ENCODE peak calls at places on chromosomes 13 and 19, in four cellular contexts. V is spleen, K is tibial artery, R is kidney epithelial cell. W is an unnamed sample.

GRCh38 chr13:98476538-98476966 is 100.4 kb downstream of the STK24 start:
- DNase-seq in V (peak; percentile 92), R (peak; percentile 79), K (no peak), W (no peak)

GRCh38 chr19:1407662-1408299 is 395 bp downstream of the DAZAP1 start:
- DNase-seq in R (no peak), K (peak; percentile 75), V (peak; percentile 93), W (no peak)

GRCh38 chr19:1619703-1620102 is 14.4 kb upstream of the UQCR11 start:
- DNase-seq in K (no peak), R (no peak), V (no peak), W (no peak)

GRCh38 chr19:1113986-1114483 is 10.2 kb downstream of the GPX4 start:
- DNase-seq in R (no peak), V (peak; percentile 81), K (no peak), W (no peak)

GRCh38 chr13:64675256-64675892 is 2554.8 kb downstream of the PCDH9 start:
- DNase-seq in R (no peak), K (no peak), V (no peak), W (no peak)

GRCh38 chr13:38656699-38657098 is 30.2 kb upstream of the FREM2 start:
- DNase-seq in K (no peak), V (no peak), R (no peak), W (no peak)

GRCh38 chr19:43789029-43789428 is 8.3 kb upstream of the KCNN4 start:
- DNase-seq in V (no peak), R (no peak), K (no peak), W (no peak)

GRCh38 chr19:58476498-58477015 is 405 bp downstream of the ZNF446 start:
- DNase-seq in K (no peak), V (no peak), R (no peak), W (no peak)

GRCh38 chr13:114200673-114201005 is 21.6 kb downstream of the CFAP97D2 start:
- DNase-seq in V (no peak), K (no peak), R (no peak), W (no peak)

GRCh38 chr13:29683041-29683440 is 87.6 kb upstream of the SLC7A1 start:
- DNase-seq in K (no peak), R (no peak), V (no peak), W (no peak)

GRCh38 chr13:36059366-36059765 is 71.8 kb downstream of the DCLK1 start:
- DNase-seq in R (no peak), V (no peak), K (no peak), W (no peak)

GRCh38 chr19:48501446-48501960 is 10.1 kb downstream of the LMTK3 start:
- DNase-seq in K (peak; percentile 61), R (no peak), V (no peak), W (no peak)

GRCh38 chr13:44306401-44307192 is 67.0 kb upstream of the SERP2 start:
- DNase-seq in R (peak; percentile 98), V (no peak), K (peak; percentile 86), W (peak; percentile 61)

GRCh38 chr13:46341112-46341711 is 45.8 kb downstream of the RUBCNL start:
- DNase-seq in V (no peak), K (no peak), R (peak; percentile 79), W (peak; percentile 57)

GRCh38 chr13:65292488-65292901 is 1937.6 kb downstream of the PCDH9 start:
- DNase-seq in V (no peak), R (no peak), K (no peak), W (no peak)

GRCh38 chr19:28170066-28170465 is 1042.9 kb downstream of the UQCRFS1 start:
- DNase-seq in K (no peak), R (no peak), V (no peak), W (no peak)

GRCh38 chr13:78978381-78978998 is 319.5 kb upstream of the OBI1 start:
- DNase-seq in V (no peak), R (peak; percentile 18), K (no peak), W (peak; percentile 23)

GRCh38 chr13:101211261-101211660 is 205.0 kb downstream of the NALCN start:
- DNase-seq in V (no peak), R (no peak), K (no peak), W (no peak)

GRCh38 chr13:92074658-92075057 is 676.2 kb downstream of the GPC5 start:
- DNase-seq in K (no peak), V (no peak), R (no peak), W (peak; percentile 4)

GRCh38 chr13:76668716-76669115 is 217.5 kb downstream of the KCTD12 start:
- DNase-seq in R (no peak), V (no peak), K (no peak), W (no peak)

GRCh38 chr13:76663941-76664340 is 222.3 kb downstream of the KCTD12 start:
- DNase-seq in V (no peak), K (no peak), R (no peak), W (no peak)

GRCh38 chr13:76672422-76672821 is 213.8 kb downstream of the KCTD12 start:
- DNase-seq in R (no peak), V (no peak), K (no peak), W (no peak)

GRCh38 chr13:76668141-76668540 is 218.1 kb downstream of the KCTD12 start:
- DNase-seq in V (no peak), K (no peak), R (no peak), W (no peak)

GRCh38 chr13:76667551-76667950 is 218.7 kb downstream of the KCTD12 start:
- DNase-seq in V (no peak), K (no peak), R (no peak), W (no peak)
- TF ChIP-seq CTCF in V (no peak), K (no peak), R (no peak), W (peak; percentile 41)

DNA sequence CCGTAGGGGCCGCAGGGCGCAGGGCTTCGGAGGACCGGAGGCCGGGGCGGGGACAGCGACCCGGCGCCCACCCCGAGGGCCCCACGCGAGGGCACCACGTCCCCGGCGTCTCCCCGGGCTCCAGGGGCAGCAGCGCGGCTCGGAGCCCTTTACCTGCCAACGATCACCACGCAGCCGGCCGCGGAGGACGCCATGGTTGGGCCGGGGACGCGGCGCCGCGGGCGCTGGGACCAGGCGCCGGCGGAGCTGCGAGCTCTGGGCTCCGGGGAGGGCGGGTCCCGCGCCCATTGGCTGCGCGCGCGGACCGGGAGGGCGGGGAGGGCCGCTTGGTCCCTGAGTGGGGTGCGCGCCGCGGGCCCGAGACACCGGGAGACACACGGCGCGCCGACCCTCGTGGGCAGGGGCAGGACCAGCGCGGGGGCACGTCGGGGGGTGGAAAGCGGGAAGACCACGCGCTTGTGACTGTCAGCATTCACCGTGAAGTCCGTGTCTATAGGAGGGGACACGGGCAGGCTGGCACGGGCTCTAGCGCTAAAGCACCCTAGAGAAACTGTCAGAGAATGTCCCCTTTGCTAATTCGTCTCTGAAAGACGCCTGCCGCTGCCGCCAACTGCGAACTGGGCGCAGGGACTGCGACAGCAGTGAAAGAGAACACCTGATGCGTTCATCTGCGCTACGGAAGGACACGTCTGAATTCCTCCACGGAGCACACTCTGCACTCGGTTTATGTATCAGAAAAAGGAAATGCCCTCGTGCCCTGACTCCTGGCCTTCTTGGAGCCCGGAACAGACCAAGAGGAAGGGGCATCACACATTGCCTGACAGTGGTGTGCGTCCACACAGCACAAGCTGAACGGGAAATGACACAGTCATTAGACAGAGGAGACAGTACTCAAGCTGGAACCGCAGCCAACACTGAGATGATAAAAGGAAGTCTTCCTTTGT is at the start of gene CRYL1:
- DNase-seq in K (peak; percentile 88), V (peak; percentile 96), R (no peak), W (no peak)
- H3K4me3 ChIP-seq in K (peak within 1 kb of the TSS; percentile 92), V (peak within 1 kb of the TSS; percentile 94), R (peak within 1 kb of the TSS; percentile 56), W (peak within 1 kb of the TSS; percentile 93)

GRCh38 chr19:18768046-18768771 is 22.9 kb downstream of the COMP start:
- DNase-seq in K (no peak), R (no peak), V (no peak), W (no peak)
- TF ChIP-seq CTCF in K (no peak), R (peak; percentile 29), V (no peak), W (no peak)

DNA sequence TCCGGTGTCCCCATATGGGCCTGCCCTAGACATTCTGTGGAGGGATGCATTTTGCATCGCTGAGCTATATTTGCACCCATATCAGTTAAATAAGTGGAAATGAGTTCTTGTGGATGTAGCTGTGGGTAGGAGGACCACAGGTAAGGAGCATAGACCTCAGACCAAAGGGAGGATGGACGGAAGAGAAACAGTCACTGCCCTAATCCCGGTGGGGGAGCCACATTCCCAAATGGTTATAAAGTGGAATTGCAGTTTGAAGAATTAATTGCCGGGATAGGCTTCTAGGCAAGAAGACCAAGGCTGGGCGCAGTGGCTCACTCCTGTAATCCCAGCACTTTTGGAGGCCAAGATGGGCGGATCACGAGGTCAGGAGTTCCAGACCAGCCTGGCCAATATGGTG is 1.8 kb downstream of the SDHAF1 start:
- DNase-seq in V (no peak), R (no peak), K (no peak), W (no peak)
- H3K4me3 ChIP-seq in V (no peak overlapping the region), R (no peak overlapping the region), K (no peak overlapping the region), W (no peak overlapping the region)

DNA sequence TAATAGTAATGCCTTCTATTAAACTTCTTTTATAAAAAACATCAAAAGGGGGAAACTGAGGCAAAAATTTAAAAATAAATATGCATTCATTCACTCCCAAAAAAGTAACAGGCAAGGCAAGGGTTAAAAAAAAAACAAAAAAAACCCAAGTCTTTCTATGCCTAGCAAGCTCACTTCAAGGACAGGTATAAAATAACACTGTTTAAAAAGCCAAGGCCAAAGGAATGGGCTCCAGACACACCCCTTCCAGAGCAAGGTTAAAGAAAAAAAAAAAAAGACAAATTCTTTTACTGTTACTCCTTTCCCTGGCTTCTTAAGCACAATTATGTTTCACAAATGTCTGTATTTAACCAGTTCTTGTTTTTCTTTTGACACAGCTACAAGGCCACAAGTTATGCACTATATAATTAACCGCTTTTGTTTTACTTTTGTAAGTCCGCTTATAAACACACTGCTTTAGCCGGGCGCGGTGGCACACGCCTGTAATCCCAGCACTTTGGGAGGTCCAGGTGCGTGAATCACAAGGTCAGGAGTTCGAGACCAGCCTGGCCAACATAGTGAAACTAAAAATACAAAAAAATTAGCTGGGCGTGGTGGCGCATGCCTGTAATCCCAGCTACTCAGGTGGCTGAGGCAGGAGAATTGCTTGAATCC is 3.6 kb downstream of the SIGLEC11 start:
- DNase-seq in K (no peak), V (peak; percentile 24), R (no peak), W (no peak)
- TF ChIP-seq CTCF in K (no peak), V (no peak), R (no peak), W (no peak)

DNA sequence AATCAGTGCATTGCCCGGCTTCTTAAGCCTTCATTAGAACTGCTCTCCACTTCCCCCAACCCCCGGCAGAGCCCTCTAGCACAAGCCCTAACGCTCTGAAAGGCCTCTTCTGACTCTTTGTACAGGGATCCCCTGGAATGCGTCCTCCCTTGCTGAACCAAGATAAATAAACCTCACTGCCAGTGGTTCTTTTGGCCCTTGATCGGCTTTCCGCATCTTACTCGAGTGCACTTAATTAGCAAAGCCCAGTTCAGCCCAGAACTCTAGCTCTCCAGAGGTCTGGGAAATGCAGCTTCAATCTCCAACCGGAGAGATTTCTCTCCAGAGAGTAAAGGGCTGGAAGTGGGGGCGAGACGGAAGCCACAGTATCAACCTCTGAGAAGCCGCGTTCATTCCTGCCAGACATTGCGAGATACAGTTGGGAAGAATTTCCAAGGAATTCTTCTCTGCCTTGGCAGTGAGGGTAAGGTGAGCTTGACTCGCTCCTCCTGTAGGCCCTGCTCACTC is 8.7 kb upstream of the ZNF444 start:
- DNase-seq in R (no peak), K (no peak), V (no peak), W (no peak)
- H3K4me3 ChIP-seq in R (no peak overlapping the region), K (no peak overlapping the region), V (no peak overlapping the region), W (no peak overlapping the region)

GRCh38 chr19:5480427-5480836 is 25.2 kb downstream of the ZNRF4 start:
- DNase-seq in K (no peak), R (no peak), V (no peak), W (no peak)
- TF ChIP-seq CTCF in K (peak; percentile 37), R (peak; percentile 60), V (peak; percentile 21), W (peak; percentile 62)

GRCh38 chr19:12779162-12779993 is 4.0 kb upstream of the HOOK2 start:
- DNase-seq in V (peak; percentile 83), R (no peak), K (peak; percentile 82), W (no peak)
- H3K4me3 ChIP-seq in V (no peak overlapping the region), R (no peak overlapping the region), K (peak overlapping the region; percentile 63), W (peak overlapping the region; percentile 65)

W was measured in epithelial cell of proximal tubule.